ENCODE peak calls at places on chromosomes 6 and 20, in six cellular contexts. One of them, this sample, is unnamed. For H3K36me3, the result is how much of the 10 kb centered on the place peaks cover.

GRCh38 chr6:115404451-115404850 is 656.2 kb downstream of the FRK start:
- DNase-seq in PC-9: no peak
- DNase-seq in body of pancreas: no peak
- DNase-seq in GM23338: no peak
- DNase-seq in cardiac muscle cell: no peak
- DNase-seq in tibial nerve: no peak
- DNase-seq in this sample: no peak

GRCh38 chr20:2858591-2858990 is 14.7 kb upstream of the PTPRA start:
- DNase-seq in PC-9: no peak
- DNase-seq in body of pancreas: no peak
- DNase-seq in GM23338: no peak
- DNase-seq in cardiac muscle cell: no peak
- DNase-seq in tibial nerve: no peak
- DNase-seq in this sample: no peak

GRCh38 chr6:90459225-90459758 is 127.6 kb downstream of the MAP3K7 start:
- DNase-seq in PC-9: peak
- DNase-seq in body of pancreas: no peak
- DNase-seq in GM23338: no peak
- DNase-seq in cardiac muscle cell: no peak
- DNase-seq in tibial nerve: no peak
- DNase-seq in this sample: no peak

GRCh38 chr6:163293286-163293685 is 121.2 kb upstream of the QKI start:
- DNase-seq in PC-9: no peak
- DNase-seq in body of pancreas: no peak
- DNase-seq in GM23338: no peak
- DNase-seq in cardiac muscle cell: no peak
- DNase-seq in tibial nerve: no peak
- DNase-seq in this sample: no peak

GRCh38 chr20:41540916-41541315 is 77.3 kb downstream of the CHD6 start:
- DNase-seq in PC-9: no peak
- DNase-seq in body of pancreas: no peak
- DNase-seq in GM23338: no peak
- DNase-seq in cardiac muscle cell: no peak
- DNase-seq in tibial nerve: no peak
- DNase-seq in this sample: no peak

GRCh38 chr6:19731286-19731685 is 105.9 kb upstream of the ID4 start:
- DNase-seq in PC-9: peak
- DNase-seq in body of pancreas: no peak
- DNase-seq in GM23338: no peak
- DNase-seq in cardiac muscle cell: peak
- DNase-seq in tibial nerve: no peak
- DNase-seq in this sample: no peak

GRCh38 chr20:25399038-25399430 is 8.4 kb upstream of the ABHD12 start:
- DNase-seq in PC-9: peak
- DNase-seq in body of pancreas: peak
- DNase-seq in GM23338: peak
- DNase-seq in cardiac muscle cell: peak
- DNase-seq in tibial nerve: no peak
- DNase-seq in this sample: peak

GRCh38 chr6:4352731-4353130 is 217.4 kb upstream of the ECI2 start:
- DNase-seq in PC-9: no peak
- DNase-seq in body of pancreas: no peak
- DNase-seq in GM23338: no peak
- DNase-seq in cardiac muscle cell: no peak
- DNase-seq in tibial nerve: no peak
- DNase-seq in this sample: no peak

GRCh38 chr20:60050193-60050960 is 92.2 kb downstream of the CDH26 start:
- DNase-seq in PC-9: peak
- DNase-seq in body of pancreas: peak
- DNase-seq in GM23338: peak
- DNase-seq in cardiac muscle cell: no peak
- DNase-seq in tibial nerve: no peak
- DNase-seq in this sample: no peak

GRCh38 chr20:52798124-52798523 is 174.0 kb upstream of the TSHZ2 start:
- DNase-seq in PC-9: no peak
- DNase-seq in body of pancreas: no peak
- DNase-seq in GM23338: no peak
- DNase-seq in cardiac muscle cell: no peak
- DNase-seq in tibial nerve: no peak
- DNase-seq in this sample: no peak

GRCh38 chr20:63456429-63457284 is 15.8 kb downstream of the KCNQ2 start:
- DNase-seq in PC-9: no peak
- DNase-seq in body of pancreas: no peak
- DNase-seq in GM23338: no peak
- DNase-seq in cardiac muscle cell: peak
- DNase-seq in tibial nerve: no peak
- DNase-seq in this sample: no peak

GRCh38 chr6:133551847-133552331 is 310.7 kb downstream of the EYA4 start:
- DNase-seq in PC-9: no peak
- DNase-seq in body of pancreas: no peak
- DNase-seq in GM23338: no peak
- DNase-seq in cardiac muscle cell: peak
- DNase-seq in tibial nerve: no peak
- DNase-seq in this sample: no peak

GRCh38 chr20:46419882-46420281 is 13.5 kb upstream of the ELMO2 start:
- DNase-seq in PC-9: no peak
- DNase-seq in body of pancreas: no peak
- DNase-seq in GM23338: no peak
- DNase-seq in cardiac muscle cell: no peak
- DNase-seq in tibial nerve: no peak
- DNase-seq in this sample: no peak

GRCh38 chr6:166411721-166412151 is 29.0 kb upstream of the MPC1 start:
- DNase-seq in PC-9: no peak
- DNase-seq in body of pancreas: no peak
- DNase-seq in GM23338: no peak
- DNase-seq in cardiac muscle cell: no peak
- DNase-seq in tibial nerve: no peak
- DNase-seq in this sample: peak

GRCh38 chr6:33815854-33816253 is 12.1 kb upstream of the MLN start:
- DNase-seq in PC-9: no peak
- DNase-seq in body of pancreas: no peak
- DNase-seq in GM23338: peak
- DNase-seq in cardiac muscle cell: peak
- DNase-seq in tibial nerve: no peak
- DNase-seq in this sample: no peak

GRCh38 chr20:44056010-44056698 is 130.8 kb downstream of the JPH2 start:
- DNase-seq in PC-9: no peak
- DNase-seq in body of pancreas: no peak
- DNase-seq in GM23338: peak
- DNase-seq in cardiac muscle cell: peak
- DNase-seq in tibial nerve: no peak
- DNase-seq in this sample: peak

GRCh38 chr6:89688328-89688727 is 49.8 kb upstream of the LYRM2 start:
- DNase-seq in PC-9: no peak
- DNase-seq in body of pancreas: no peak
- DNase-seq in GM23338: no peak
- DNase-seq in cardiac muscle cell: no peak
- DNase-seq in tibial nerve: no peak
- DNase-seq in this sample: no peak

GRCh38 chr6:37130704-37131103 is 39.2 kb upstream of the PIM1 start:
- DNase-seq in PC-9: peak
- DNase-seq in body of pancreas: no peak
- DNase-seq in GM23338: no peak
- DNase-seq in cardiac muscle cell: no peak
- DNase-seq in tibial nerve: no peak
- DNase-seq in this sample: no peak

GRCh38 chr6:35586542-35586941 is 73.8 kb upstream of the TULP1 start:
- DNase-seq in PC-9: no peak
- DNase-seq in body of pancreas: no peak
- DNase-seq in GM23338: no peak
- DNase-seq in cardiac muscle cell: no peak
- DNase-seq in tibial nerve: no peak
- DNase-seq in this sample: no peak

GRCh38 chr6:35585688-35586087 is 73.0 kb upstream of the TULP1 start:
- DNase-seq in PC-9: no peak
- DNase-seq in body of pancreas: no peak
- DNase-seq in GM23338: no peak
- DNase-seq in cardiac muscle cell: no peak
- DNase-seq in tibial nerve: no peak
- DNase-seq in this sample: no peak

GRCh38 chr6:35582315-35582714 is 69.6 kb upstream of the TULP1 start:
- DNase-seq in PC-9: no peak
- DNase-seq in body of pancreas: no peak
- DNase-seq in GM23338: no peak
- DNase-seq in cardiac muscle cell: no peak
- DNase-seq in tibial nerve: no peak
- DNase-seq in this sample: no peak

GRCh38 chr6:35581633-35582032 is 68.9 kb upstream of the TULP1 start:
- DNase-seq in PC-9: no peak
- DNase-seq in body of pancreas: no peak
- DNase-seq in GM23338: no peak
- DNase-seq in cardiac muscle cell: peak
- DNase-seq in tibial nerve: no peak
- DNase-seq in this sample: no peak

DNA sequence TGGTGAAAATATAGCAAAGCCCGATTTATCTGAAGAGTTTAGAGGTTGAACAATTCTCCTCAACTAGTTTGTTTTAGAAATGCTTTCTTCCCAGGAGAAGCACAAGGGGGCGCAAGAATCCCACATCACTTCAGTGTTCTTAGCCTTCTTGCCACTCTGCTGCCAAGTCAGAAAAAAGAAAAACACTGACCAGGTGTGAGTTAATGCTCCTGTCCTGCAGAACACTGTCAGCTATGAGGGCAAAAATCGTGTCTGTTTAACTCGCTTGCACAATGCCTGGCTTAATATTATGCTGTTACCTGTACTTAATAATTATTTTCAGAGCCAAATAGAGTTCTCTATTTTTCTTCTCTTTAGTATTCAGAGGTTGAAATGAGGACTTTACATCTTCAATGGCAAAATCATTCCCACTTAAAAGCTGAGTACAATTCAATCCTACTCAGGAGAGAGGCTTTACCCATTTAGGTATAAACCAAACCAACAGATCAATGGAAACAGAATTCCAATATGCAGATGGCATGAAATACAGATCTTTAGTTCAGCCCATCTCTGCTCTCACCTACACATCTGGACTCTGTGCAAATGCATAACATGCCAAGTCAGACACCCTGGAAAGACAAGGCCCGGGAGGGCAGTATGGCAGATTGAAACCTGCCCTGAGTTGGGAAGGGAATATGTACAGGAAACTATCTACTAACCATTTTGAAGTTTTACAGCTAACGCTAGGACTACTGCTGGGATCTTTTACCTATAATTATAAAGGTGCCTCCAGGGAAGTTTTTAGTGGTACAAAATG is 71.4 kb upstream of the TULP1 start:
- DNase-seq in PC-9: peak
- DNase-seq in body of pancreas: peak
- DNase-seq in GM23338: peak
- DNase-seq in cardiac muscle cell: peak
- DNase-seq in tibial nerve: no peak
- DNase-seq in this sample: peak
- H3K36me3 ChIP-seq in PC-9: under half
- H3K36me3 ChIP-seq in body of pancreas: under half
- H3K36me3 ChIP-seq in GM23338: under half
- H3K36me3 ChIP-seq in cardiac muscle cell: under half
- H3K36me3 ChIP-seq in tibial nerve: under half
- H3K36me3 ChIP-seq in this sample: under half

GRCh38 chr6:9138856-9139426 is 703.6 kb upstream of the SLC35B3 start:
- DNase-seq in PC-9: no peak
- DNase-seq in body of pancreas: no peak
- DNase-seq in GM23338: no peak
- DNase-seq in cardiac muscle cell: no peak
- DNase-seq in tibial nerve: no peak
- DNase-seq in this sample: no peak
- H3K4me3 ChIP-seq in PC-9: no peak
- H3K4me3 ChIP-seq in body of pancreas: no peak
- H3K4me3 ChIP-seq in GM23338: no peak
- H3K4me3 ChIP-seq in cardiac muscle cell: no peak
- H3K4me3 ChIP-seq in tibial nerve: no peak
- H3K4me3 ChIP-seq in this sample: no peak

DNA sequence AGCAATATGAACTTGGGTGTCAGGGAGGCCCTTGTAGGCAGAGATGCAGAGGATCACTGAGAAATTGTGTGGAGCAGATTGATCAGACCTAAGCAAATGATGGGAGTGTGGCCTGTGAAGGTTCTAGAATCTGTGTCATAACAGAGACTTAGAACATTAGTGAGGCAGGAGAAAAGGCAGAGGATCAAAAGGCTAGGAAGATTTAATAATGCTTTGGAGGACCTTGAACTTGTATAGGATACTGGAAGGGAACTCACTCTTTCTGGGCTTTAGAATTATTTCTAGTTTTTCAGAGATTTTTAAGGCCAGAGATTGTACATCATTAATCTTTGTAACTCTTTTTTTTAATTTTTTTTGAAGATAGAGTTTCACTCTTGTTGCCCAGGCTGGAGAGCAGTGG is at the start of gene TSBP1:
- DNase-seq in PC-9: no peak
- DNase-seq in body of pancreas: no peak
- DNase-seq in GM23338: no peak
- DNase-seq in cardiac muscle cell: no peak
- DNase-seq in tibial nerve: no peak
- DNase-seq in this sample: no peak
- H3K36me3 ChIP-seq in PC-9: under half
- H3K36me3 ChIP-seq in body of pancreas: under half
- H3K36me3 ChIP-seq in GM23338: under half
- H3K36me3 ChIP-seq in cardiac muscle cell: under half
- H3K36me3 ChIP-seq in tibial nerve: under half
- H3K36me3 ChIP-seq in this sample: under half

DNA sequence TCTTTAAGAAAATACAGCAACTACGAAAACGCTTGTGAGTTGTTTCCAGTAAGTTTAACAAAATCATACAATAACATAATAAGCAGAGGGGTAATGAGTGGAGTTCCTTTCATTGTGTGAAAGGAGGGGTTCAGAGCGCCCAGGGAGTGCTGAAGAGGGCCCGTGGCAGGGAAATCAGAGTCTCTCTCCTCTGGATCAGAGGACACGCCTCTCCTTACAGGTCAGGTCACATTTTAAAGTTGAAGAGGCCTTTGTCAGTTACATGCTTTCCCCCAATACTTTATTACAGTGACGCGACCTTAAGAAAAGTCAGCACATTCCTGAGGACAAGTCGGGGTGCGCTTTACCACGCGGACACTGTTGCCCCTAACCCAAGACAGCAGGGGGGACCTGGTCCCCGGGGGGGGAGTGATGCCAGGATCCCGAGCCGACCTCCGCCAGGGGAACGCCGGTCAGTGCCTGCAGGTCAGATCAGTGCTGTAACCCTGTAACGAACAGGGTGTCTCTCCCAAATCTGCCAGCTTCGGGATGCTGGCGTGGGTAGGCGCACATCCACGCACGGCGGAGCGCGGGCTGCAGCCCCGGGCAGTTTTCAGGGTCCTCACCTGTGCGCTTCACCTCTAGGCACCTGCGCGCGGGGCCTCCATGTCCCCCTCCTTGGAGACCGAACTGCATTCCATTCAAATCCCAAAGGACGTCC is 848 bp downstream of the DACT2 start:
- DNase-seq in PC-9: no peak
- DNase-seq in body of pancreas: no peak
- DNase-seq in GM23338: no peak
- DNase-seq in cardiac muscle cell: peak
- DNase-seq in tibial nerve: no peak
- DNase-seq in this sample: no peak
- H3K4me3 ChIP-seq in PC-9: no peak
- H3K4me3 ChIP-seq in body of pancreas: peak
- H3K4me3 ChIP-seq in GM23338: peak
- H3K4me3 ChIP-seq in cardiac muscle cell: peak
- H3K4me3 ChIP-seq in tibial nerve: no peak
- H3K4me3 ChIP-seq in this sample: no peak

This sample was measured in naive thymus-derived CD4-positive, alpha-beta T cell.